ENCODE peak calls at places on chromosomes 3 and 15, in nine cellular contexts. D is astrocyte, J is OCI-LY7, G is kidney, O is suprapubic skin, T is GM23338, R is adrenal gland, S is heart left ventricle, A is GM23248. K is an unnamed sample. For H3K36me3, the result is how much of the 10 kb centered on the place peaks cover.

GRCh38 chr15:47184405-47185221 is 532.7 kb upstream of the SEMA6D start:
- DNase-seq in D (peak), J (no peak), G (peak), O (no peak), T (peak), R (no peak), S (peak), A (peak), K (no peak)

GRCh38 chr3:5463986-5464385 is 276.5 kb downstream of the EDEM1 start:
- DNase-seq in D (no peak), J (no peak), G (no peak), O (no peak), T (no peak), R (no peak), S (no peak), A (no peak), K (no peak)

GRCh38 chr3:74413547-74414241 is 200.8 kb downstream of the CNTN3 start:
- DNase-seq in D (no peak), J (no peak), G (no peak), O (no peak), T (no peak), R (no peak), S (no peak), A (no peak), K (no peak)

GRCh38 chr3:162777118-162777517 is 1280.5 kb downstream of the OTOL1 start:
- DNase-seq in D (no peak), J (no peak), G (no peak), O (no peak), T (no peak), R (no peak), S (no peak), A (no peak), K (no peak)

GRCh38 chr3:134378384-134378783 is 4.1 kb upstream of the AMOTL2 start:
- DNase-seq in D (no peak), J (peak), G (peak), O (peak), T (peak), R (peak), S (peak), A (no peak), K (peak)

GRCh38 chr3:109702252-109702651 is 364.9 kb upstream of the DPPA4 start:
- DNase-seq in D (peak), J (no peak), G (no peak), O (no peak), T (no peak), R (no peak), S (no peak), A (peak), K (no peak)

GRCh38 chr3:104856743-104857142 is 510.0 kb upstream of the ALCAM start:
- DNase-seq in D (no peak), J (no peak), G (no peak), O (no peak), T (peak), R (no peak), S (no peak), A (no peak), K (no peak)

GRCh38 chr15:76335129-76335850 is 1.3 kb upstream of the ISL2 start:
- DNase-seq in D (no peak), J (peak), G (no peak), O (no peak), T (peak), R (no peak), S (no peak), A (no peak), K (no peak)

GRCh38 chr15:81118361-81118760 is 15.7 kb upstream of the CFAP161 start:
- DNase-seq in D (no peak), J (no peak), G (no peak), O (no peak), T (peak), R (no peak), S (no peak), A (no peak), K (no peak)

GRCh38 chr3:69602112-69602511 is 137.2 kb upstream of the MITF start:
- DNase-seq in D (no peak), J (no peak), G (no peak), O (no peak), T (no peak), R (no peak), S (no peak), A (no peak), K (no peak)

GRCh38 chr15:82530606-82531379 is 9.5 kb downstream of the RPS17 start:
- DNase-seq in D (peak), J (peak), G (peak), O (no peak), T (peak), R (peak), S (peak), A (peak), K (peak)

GRCh38 chr3:59808431-59808830 is 758.6 kb upstream of the CFAP20DC start:
- DNase-seq in D (no peak), J (no peak), G (no peak), O (no peak), T (no peak), R (no peak), S (no peak), A (no peak), K (no peak)

GRCh38 chr3:17047162-17047561 is 162.4 kb downstream of the PLCL2 start:
- DNase-seq in D (no peak), J (no peak), G (no peak), O (no peak), T (peak), R (no peak), S (no peak), A (no peak), K (no peak)

GRCh38 chr15:26901036-26901435 is 34.2 kb downstream of the GABRA5 start:
- DNase-seq in D (peak), J (no peak), G (no peak), O (no peak), T (no peak), R (no peak), S (no peak), A (no peak), K (no peak)

GRCh38 chr3:188594137-188594536 is 440.2 kb downstream of the LPP start:
- DNase-seq in D (peak), J (no peak), G (no peak), O (no peak), T (peak), R (no peak), S (no peak), A (peak), K (no peak)

GRCh38 chr3:97131476-97131875 is 317.1 kb downstream of the EPHA6 start:
- DNase-seq in D (no peak), J (no peak), G (no peak), O (no peak), T (no peak), R (no peak), S (no peak), A (no peak), K (no peak)

GRCh38 chr3:76552653-76553052 is 487.2 kb upstream of the ROBO2 start:
- DNase-seq in D (no peak), J (no peak), G (no peak), O (no peak), T (no peak), R (no peak), S (no peak), A (peak), K (no peak)

GRCh38 chr3:179036226-179036625 is 35.4 kb downstream of the ZMAT3 start:
- DNase-seq in D (peak), J (no peak), G (no peak), O (no peak), T (no peak), R (no peak), S (no peak), A (peak), K (no peak)

GRCh38 chr3:7607669-7608068 is 746.8 kb downstream of the GRM7 start:
- DNase-seq in D (no peak), J (no peak), G (no peak), O (no peak), T (no peak), R (no peak), S (no peak), A (no peak), K (no peak)

GRCh38 chr3:128412180-128413002 is 54.3 kb downstream of the DNAJB8 start:
- DNase-seq in D (no peak), J (no peak), G (no peak), O (no peak), T (no peak), R (no peak), S (no peak), A (no peak), K (no peak)

GRCh38 chr3:43286886-43287301 is 554 bp downstream of the SNRK start:
- DNase-seq in D (peak), J (no peak), G (no peak), O (no peak), T (peak), R (peak), S (no peak), A (peak), K (no peak)

GRCh38 chr3:33318709-33319380 is 41.6 kb downstream of the FBXL2 start:
- DNase-seq in D (no peak), J (peak), G (no peak), O (no peak), T (peak), R (no peak), S (no peak), A (no peak), K (no peak)

GRCh38 chr15:57345584-57345983 is 30.7 kb upstream of the CGNL1 start:
- DNase-seq in D (no peak), J (no peak), G (no peak), O (no peak), T (peak), R (no peak), S (no peak), A (no peak), K (no peak)

GRCh38 chr15:77634266-77634962 is 1.7 kb upstream of the LINGO1 start:
- DNase-seq in D (peak), J (peak), G (peak), O (no peak), T (peak), R (peak), S (peak), A (peak), K (peak)

DNA sequence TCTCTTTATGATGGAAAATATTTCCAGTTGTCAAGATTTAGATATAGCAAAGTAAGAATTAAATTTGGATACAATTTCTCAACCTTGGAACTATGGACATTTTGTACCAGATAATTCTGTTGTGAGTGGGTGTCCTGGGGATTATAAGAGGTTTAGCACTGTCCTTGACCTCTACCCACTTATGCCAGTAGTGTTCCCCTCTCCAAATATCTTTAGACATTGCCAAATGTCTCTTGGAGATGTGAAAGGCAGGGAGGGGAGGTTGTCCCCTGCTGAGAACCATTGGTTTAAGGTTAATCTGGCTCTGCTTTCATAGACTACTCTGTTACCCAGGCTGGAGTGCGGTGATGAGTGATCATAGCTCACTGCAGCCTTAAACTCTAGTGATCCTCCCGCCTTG is at the start of gene EBLN2:
- DNase-seq in D (no peak), J (no peak), G (no peak), O (no peak), T (no peak), R (no peak), S (no peak), A (no peak), K (no peak)
- H3K36me3 ChIP-seq in D (under half), J (half or more), G (under half), O (under half), T (under half), R (under half), S (half or more), A (under half), K (under half)

DNA sequence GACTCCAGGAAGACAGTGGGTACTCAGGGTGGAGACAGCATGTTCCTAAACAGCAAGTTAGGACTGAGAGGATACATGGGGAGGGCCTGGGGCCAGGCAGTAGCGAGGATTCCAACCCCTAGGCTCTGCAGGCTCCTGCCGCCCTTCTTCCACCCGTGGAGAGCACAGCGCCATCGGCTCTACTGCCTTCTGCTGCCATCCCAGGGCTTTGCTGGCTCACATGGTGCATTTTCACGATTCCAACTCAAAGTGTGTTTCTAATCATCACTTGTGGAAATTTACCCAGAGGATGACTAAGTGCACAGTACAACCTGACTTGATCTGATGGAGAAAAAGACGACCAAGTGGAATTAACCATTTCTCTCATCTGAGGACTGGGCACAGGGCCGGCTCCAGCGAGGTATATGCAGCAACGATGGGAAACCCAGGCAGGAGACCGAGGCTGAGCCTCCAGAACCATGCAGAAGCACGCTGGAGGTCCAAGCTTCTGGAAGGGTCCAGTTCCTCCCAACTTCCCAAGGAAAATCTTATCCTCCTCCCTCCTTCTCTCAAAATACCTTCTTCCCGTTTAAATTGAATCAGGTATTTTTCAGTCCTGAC is 104.6 kb downstream of the LRIG1 start:
- DNase-seq in D (no peak), J (no peak), G (no peak), O (peak), T (no peak), R (no peak), S (no peak), A (peak), K (peak)
- H3K36me3 ChIP-seq in D (under half), J (half or more), G (under half), O (half or more), T (under half), R (under half), S (half or more), A (under half), K (under half)

DNA sequence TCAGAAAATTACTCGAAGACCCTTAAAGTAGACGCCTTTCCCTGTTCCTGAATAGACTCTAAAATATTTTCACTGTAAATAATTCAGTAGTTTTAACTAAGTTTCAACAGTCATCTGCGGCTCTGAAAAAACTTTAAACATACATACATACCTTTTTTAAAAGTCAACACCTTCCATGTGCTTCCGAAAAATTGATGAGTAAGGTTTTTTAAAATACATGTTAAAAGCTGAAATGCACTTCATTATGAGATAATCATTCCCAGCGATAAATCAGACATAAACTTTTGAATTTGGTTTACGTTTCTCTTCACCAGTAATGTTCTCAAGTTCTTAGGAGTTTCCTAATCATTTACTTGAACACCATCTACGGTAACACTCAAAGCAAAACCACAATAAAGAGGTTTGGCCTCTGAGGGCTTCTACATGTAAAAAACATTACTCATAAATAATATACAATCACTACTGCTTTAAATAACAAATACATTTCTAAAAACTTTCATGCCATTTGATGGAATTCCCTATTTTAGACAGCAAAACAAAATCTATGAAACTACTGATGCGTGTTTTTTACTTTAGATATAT is 403.5 kb downstream of the SHQ1 start:
- DNase-seq in D (peak), J (no peak), G (no peak), O (no peak), T (no peak), R (no peak), S (no peak), A (peak), K (no peak)
- H3K36me3 ChIP-seq in D (under half), J (under half), G (under half), O (under half), T (under half), R (under half), S (under half), A (under half), K (under half)

GRCh38 chr15:90465930-90466567 is 63.7 kb upstream of the CRTC3 start:
- DNase-seq in D (peak), J (no peak), G (no peak), O (no peak), T (no peak), R (no peak), S (no peak), A (peak), K (no peak)

GRCh38 chr15:90469723-90470122 is 60.0 kb upstream of the CRTC3 start:
- DNase-seq in D (no peak), J (no peak), G (no peak), O (no peak), T (no peak), R (no peak), S (no peak), A (no peak), K (no peak)

GRCh38 chr15:90471769-90472168 is 58.0 kb upstream of the CRTC3 start:
- DNase-seq in D (no peak), J (no peak), G (no peak), O (no peak), T (no peak), R (no peak), S (no peak), A (no peak), K (no peak)

GRCh38 chr15:90471126-90471525 is 58.6 kb upstream of the CRTC3 start:
- DNase-seq in D (no peak), J (no peak), G (no peak), O (no peak), T (no peak), R (no peak), S (no peak), A (no peak), K (no peak)

DNA sequence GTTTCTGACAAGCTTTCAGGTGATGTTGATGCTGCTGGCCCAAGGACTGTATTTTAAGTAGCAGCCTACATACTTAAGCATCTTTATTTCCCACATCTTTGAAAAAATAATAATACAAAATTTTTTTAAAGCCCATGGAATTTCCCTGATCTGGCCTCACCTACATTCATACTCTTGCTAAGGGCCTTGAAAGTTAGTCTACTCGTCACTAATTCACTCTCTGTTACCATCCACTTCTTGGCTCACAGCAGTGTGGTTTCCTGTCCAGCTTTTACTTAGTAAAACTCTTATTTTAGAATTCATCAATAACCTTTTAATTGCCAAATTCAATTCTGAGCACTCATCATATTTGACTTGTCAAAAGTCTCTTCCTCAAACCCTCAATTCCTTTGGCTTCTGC is 59.3 kb upstream of the CRTC3 start:
- DNase-seq in D (no peak), J (no peak), G (no peak), O (no peak), T (no peak), R (no peak), S (no peak), A (no peak), K (no peak)
- H3K36me3 ChIP-seq in D (half or more), J (half or more), G (under half), O (half or more), T (under half), R (under half), S (half or more), A (half or more), K (half or more)